ENCODE peak calls at places on chromosomes 5 and 9, in eight cellular contexts. One of them, this sample, is unnamed.

GRCh38 chr5:126516852-126517251 is 78.2 kb downstream of the ALDH7A1 start:
- DNase-seq in foreskin fibroblast: no peak
- DNase-seq in H9: no peak
- DNase-seq in body of pancreas: no peak
- DNase-seq in endothelial cell of umbilical vein: no peak
- DNase-seq in heart left ventricle: no peak
- DNase-seq in chondrocyte: no peak
- DNase-seq in MCF 10A: no peak
- DNase-seq in this sample: no peak

GRCh38 chr5:137621861-137622823 is 113.7 kb downstream of the KLHL3 start:
- DNase-seq in body of pancreas: no peak
- DNase-seq in chondrocyte: no peak
- DNase-seq in endothelial cell of umbilical vein: no peak
- DNase-seq in MCF 10A: peak
- DNase-seq in H9: no peak
- DNase-seq in heart left ventricle: peak
- DNase-seq in foreskin fibroblast: peak
- DNase-seq in this sample: no peak

GRCh38 chr5:127536687-127537086 is 19.2 kb downstream of the PRRC1 start:
- DNase-seq in chondrocyte: no peak
- DNase-seq in heart left ventricle: no peak
- DNase-seq in H9: no peak
- DNase-seq in foreskin fibroblast: no peak
- DNase-seq in endothelial cell of umbilical vein: peak
- DNase-seq in body of pancreas: no peak
- DNase-seq in MCF 10A: peak
- DNase-seq in this sample: no peak

GRCh38 chr5:95810305-95811125 is 12.0 kb downstream of the GLRX start:
- DNase-seq in MCF 10A: no peak
- DNase-seq in H9: no peak
- DNase-seq in foreskin fibroblast: no peak
- DNase-seq in endothelial cell of umbilical vein: no peak
- DNase-seq in body of pancreas: no peak
- DNase-seq in heart left ventricle: no peak
- DNase-seq in chondrocyte: no peak
- DNase-seq in this sample: no peak

GRCh38 chr5:138459311-138459710 is 6.0 kb upstream of the EGR1 start:
- DNase-seq in H9: no peak
- DNase-seq in endothelial cell of umbilical vein: peak
- DNase-seq in body of pancreas: no peak
- DNase-seq in MCF 10A: no peak
- DNase-seq in foreskin fibroblast: no peak
- DNase-seq in chondrocyte: no peak
- DNase-seq in heart left ventricle: peak
- DNase-seq in this sample: peak

GRCh38 chr5:65395526-65396155 is 86.1 kb downstream of the ADAMTS6 start:
- DNase-seq in endothelial cell of umbilical vein: peak
- DNase-seq in foreskin fibroblast: peak
- DNase-seq in chondrocyte: no peak
- DNase-seq in MCF 10A: peak
- DNase-seq in H9: no peak
- DNase-seq in body of pancreas: no peak
- DNase-seq in heart left ventricle: no peak
- DNase-seq in this sample: no peak

GRCh38 chr5:134511796-134512660 is 13.4 kb upstream of the JADE2 start:
- DNase-seq in H9: peak
- DNase-seq in heart left ventricle: peak
- DNase-seq in foreskin fibroblast: peak
- DNase-seq in body of pancreas: peak
- DNase-seq in endothelial cell of umbilical vein: no peak
- DNase-seq in chondrocyte: peak
- DNase-seq in MCF 10A: peak
- DNase-seq in this sample: peak

GRCh38 chr5:125492977-125493376 is 746.5 kb upstream of the ZNF608 start:
- DNase-seq in H9: no peak
- DNase-seq in body of pancreas: no peak
- DNase-seq in endothelial cell of umbilical vein: no peak
- DNase-seq in MCF 10A: no peak
- DNase-seq in chondrocyte: no peak
- DNase-seq in heart left ventricle: no peak
- DNase-seq in foreskin fibroblast: peak
- DNase-seq in this sample: no peak

GRCh38 chr9:94933429-94933828 is 206.9 kb downstream of the AOPEP start:
- DNase-seq in body of pancreas: no peak
- DNase-seq in heart left ventricle: no peak
- DNase-seq in H9: no peak
- DNase-seq in foreskin fibroblast: peak
- DNase-seq in MCF 10A: no peak
- DNase-seq in chondrocyte: no peak
- DNase-seq in endothelial cell of umbilical vein: no peak
- DNase-seq in this sample: no peak

GRCh38 chr5:179801304-179802206 is 5.1 kb downstream of the MGAT4B start:
- DNase-seq in MCF 10A: no peak
- DNase-seq in endothelial cell of umbilical vein: peak
- DNase-seq in chondrocyte: no peak
- DNase-seq in body of pancreas: peak
- DNase-seq in heart left ventricle: peak
- DNase-seq in H9: peak
- DNase-seq in foreskin fibroblast: peak
- DNase-seq in this sample: peak

GRCh38 chr5:15702102-15702501 is 202.1 kb downstream of the FBXL7 start:
- DNase-seq in foreskin fibroblast: peak
- DNase-seq in H9: no peak
- DNase-seq in body of pancreas: no peak
- DNase-seq in MCF 10A: peak
- DNase-seq in chondrocyte: no peak
- DNase-seq in endothelial cell of umbilical vein: no peak
- DNase-seq in heart left ventricle: no peak
- DNase-seq in this sample: no peak

GRCh38 chr5:21807953-21808352 is 1045.2 kb downstream of the CDH12 start:
- DNase-seq in chondrocyte: no peak
- DNase-seq in body of pancreas: no peak
- DNase-seq in H9: no peak
- DNase-seq in foreskin fibroblast: peak
- DNase-seq in heart left ventricle: no peak
- DNase-seq in MCF 10A: peak
- DNase-seq in endothelial cell of umbilical vein: no peak
- DNase-seq in this sample: no peak

GRCh38 chr9:101510344-101510940 is 23.2 kb upstream of the RNF20 start:
- DNase-seq in MCF 10A: no peak
- DNase-seq in chondrocyte: no peak
- DNase-seq in body of pancreas: no peak
- DNase-seq in heart left ventricle: no peak
- DNase-seq in endothelial cell of umbilical vein: no peak
- DNase-seq in foreskin fibroblast: no peak
- DNase-seq in H9: no peak
- DNase-seq in this sample: no peak

GRCh38 chr9:114507726-114508125 is 2.5 kb upstream of the WHRN start:
- DNase-seq in heart left ventricle: no peak
- DNase-seq in foreskin fibroblast: peak
- DNase-seq in endothelial cell of umbilical vein: peak
- DNase-seq in chondrocyte: no peak
- DNase-seq in body of pancreas: no peak
- DNase-seq in H9: no peak
- DNase-seq in MCF 10A: peak
- DNase-seq in this sample: no peak

GRCh38 chr5:14440598-14441401 is 140.8 kb upstream of the OTULINL start:
- DNase-seq in foreskin fibroblast: peak
- DNase-seq in heart left ventricle: peak
- DNase-seq in chondrocyte: no peak
- DNase-seq in body of pancreas: peak
- DNase-seq in H9: no peak
- DNase-seq in endothelial cell of umbilical vein: peak
- DNase-seq in MCF 10A: no peak
- DNase-seq in this sample: no peak

GRCh38 chr9:4530375-4530774 is 40.1 kb downstream of the SLC1A1 start:
- DNase-seq in MCF 10A: peak
- DNase-seq in endothelial cell of umbilical vein: peak
- DNase-seq in heart left ventricle: no peak
- DNase-seq in H9: no peak
- DNase-seq in foreskin fibroblast: no peak
- DNase-seq in chondrocyte: no peak
- DNase-seq in body of pancreas: no peak
- DNase-seq in this sample: no peak

GRCh38 chr5:133130387-133131118 is 78.7 kb downstream of the HSPA4 start:
- DNase-seq in MCF 10A: peak
- DNase-seq in heart left ventricle: no peak
- DNase-seq in foreskin fibroblast: no peak
- DNase-seq in body of pancreas: no peak
- DNase-seq in chondrocyte: no peak
- DNase-seq in endothelial cell of umbilical vein: peak
- DNase-seq in H9: no peak
- DNase-seq in this sample: no peak

GRCh38 chr5:86971034-86971511 is 296.6 kb upstream of the RASA1 start:
- DNase-seq in MCF 10A: peak
- DNase-seq in chondrocyte: no peak
- DNase-seq in heart left ventricle: no peak
- DNase-seq in body of pancreas: no peak
- DNase-seq in foreskin fibroblast: peak
- DNase-seq in H9: no peak
- DNase-seq in endothelial cell of umbilical vein: peak
- DNase-seq in this sample: no peak

GRCh38 chr9:90936380-90936779 is 134.8 kb downstream of the SYK start:
- DNase-seq in body of pancreas: no peak
- DNase-seq in H9: no peak
- DNase-seq in chondrocyte: no peak
- DNase-seq in heart left ventricle: no peak
- DNase-seq in endothelial cell of umbilical vein: no peak
- DNase-seq in foreskin fibroblast: no peak
- DNase-seq in MCF 10A: no peak
- DNase-seq in this sample: no peak

GRCh38 chr5:115379622-115380344 is 83.3 kb upstream of the CCDC112 start:
- DNase-seq in foreskin fibroblast: peak
- DNase-seq in body of pancreas: peak
- DNase-seq in MCF 10A: peak
- DNase-seq in chondrocyte: no peak
- DNase-seq in heart left ventricle: no peak
- DNase-seq in H9: no peak
- DNase-seq in endothelial cell of umbilical vein: no peak
- DNase-seq in this sample: no peak

GRCh38 chr5:151770383-151771258 is 1.1 kb upstream of the G3BP1 start:
- DNase-seq in chondrocyte: peak
- DNase-seq in endothelial cell of umbilical vein: peak
- DNase-seq in foreskin fibroblast: peak
- DNase-seq in heart left ventricle: peak
- DNase-seq in body of pancreas: peak
- DNase-seq in H9: peak
- DNase-seq in MCF 10A: peak
- DNase-seq in this sample: peak

GRCh38 chr5:9387879-9388278 is 158.0 kb downstream of the SEMA5A start:
- DNase-seq in foreskin fibroblast: peak
- DNase-seq in endothelial cell of umbilical vein: no peak
- DNase-seq in MCF 10A: no peak
- DNase-seq in heart left ventricle: no peak
- DNase-seq in chondrocyte: no peak
- DNase-seq in body of pancreas: no peak
- DNase-seq in H9: no peak
- DNase-seq in this sample: no peak
- TF ChIP-seq CTCF in foreskin fibroblast: no peak
- TF ChIP-seq CTCF in endothelial cell of umbilical vein: no peak
- TF ChIP-seq CTCF in MCF 10A: no peak
- TF ChIP-seq CTCF in heart left ventricle: no peak
- TF ChIP-seq CTCF in chondrocyte: peak
- TF ChIP-seq CTCF in body of pancreas: no peak
- TF ChIP-seq CTCF in H9: no peak
- TF ChIP-seq CTCF in this sample: no peak

GRCh38 chr5:1726469-1726865 is 73.2 kb downstream of the MRPL36 start:
- DNase-seq in endothelial cell of umbilical vein: no peak
- DNase-seq in chondrocyte: peak
- DNase-seq in body of pancreas: no peak
- DNase-seq in H9: peak
- DNase-seq in MCF 10A: no peak
- DNase-seq in heart left ventricle: no peak
- DNase-seq in foreskin fibroblast: no peak
- DNase-seq in this sample: peak
- TF ChIP-seq CTCF in endothelial cell of umbilical vein: no peak
- TF ChIP-seq CTCF in chondrocyte: no peak
- TF ChIP-seq CTCF in body of pancreas: no peak
- TF ChIP-seq CTCF in H9: no peak
- TF ChIP-seq CTCF in MCF 10A: no peak
- TF ChIP-seq CTCF in heart left ventricle: no peak
- TF ChIP-seq CTCF in foreskin fibroblast: no peak
- TF ChIP-seq CTCF in this sample: no peak

GRCh38 chr5:82985763-82986162 is 91.4 kb downstream of the TMEM167A start:
- DNase-seq in chondrocyte: no peak
- DNase-seq in heart left ventricle: no peak
- DNase-seq in endothelial cell of umbilical vein: no peak
- DNase-seq in H9: no peak
- DNase-seq in MCF 10A: no peak
- DNase-seq in body of pancreas: no peak
- DNase-seq in foreskin fibroblast: no peak
- DNase-seq in this sample: no peak

GRCh38 chr5:82991059-82991458 is 86.1 kb downstream of the TMEM167A start:
- DNase-seq in chondrocyte: no peak
- DNase-seq in heart left ventricle: no peak
- DNase-seq in MCF 10A: no peak
- DNase-seq in endothelial cell of umbilical vein: no peak
- DNase-seq in body of pancreas: no peak
- DNase-seq in H9: no peak
- DNase-seq in foreskin fibroblast: no peak
- DNase-seq in this sample: no peak

GRCh38 chr5:82986404-82986803 is 90.8 kb downstream of the TMEM167A start:
- DNase-seq in MCF 10A: no peak
- DNase-seq in H9: no peak
- DNase-seq in body of pancreas: no peak
- DNase-seq in chondrocyte: no peak
- DNase-seq in heart left ventricle: no peak
- DNase-seq in foreskin fibroblast: no peak
- DNase-seq in endothelial cell of umbilical vein: no peak
- DNase-seq in this sample: no peak

GRCh38 chr5:82987188-82987587 is 90.0 kb downstream of the TMEM167A start:
- DNase-seq in heart left ventricle: no peak
- DNase-seq in chondrocyte: no peak
- DNase-seq in endothelial cell of umbilical vein: no peak
- DNase-seq in MCF 10A: no peak
- DNase-seq in foreskin fibroblast: no peak
- DNase-seq in H9: no peak
- DNase-seq in body of pancreas: no peak
- DNase-seq in this sample: no peak

GRCh38 chr5:82984786-82985762 is 92.1 kb downstream of the TMEM167A start:
- DNase-seq in MCF 10A: no peak
- DNase-seq in endothelial cell of umbilical vein: no peak
- DNase-seq in heart left ventricle: no peak
- DNase-seq in body of pancreas: no peak
- DNase-seq in H9: no peak
- DNase-seq in foreskin fibroblast: no peak
- DNase-seq in chondrocyte: no peak
- DNase-seq in this sample: no peak
- TF ChIP-seq CTCF in MCF 10A: no peak
- TF ChIP-seq CTCF in endothelial cell of umbilical vein: no peak
- TF ChIP-seq CTCF in heart left ventricle: no peak
- TF ChIP-seq CTCF in body of pancreas: no peak
- TF ChIP-seq CTCF in H9: no peak
- TF ChIP-seq CTCF in foreskin fibroblast: no peak
- TF ChIP-seq CTCF in chondrocyte: no peak
- TF ChIP-seq CTCF in this sample: no peak

DNA sequence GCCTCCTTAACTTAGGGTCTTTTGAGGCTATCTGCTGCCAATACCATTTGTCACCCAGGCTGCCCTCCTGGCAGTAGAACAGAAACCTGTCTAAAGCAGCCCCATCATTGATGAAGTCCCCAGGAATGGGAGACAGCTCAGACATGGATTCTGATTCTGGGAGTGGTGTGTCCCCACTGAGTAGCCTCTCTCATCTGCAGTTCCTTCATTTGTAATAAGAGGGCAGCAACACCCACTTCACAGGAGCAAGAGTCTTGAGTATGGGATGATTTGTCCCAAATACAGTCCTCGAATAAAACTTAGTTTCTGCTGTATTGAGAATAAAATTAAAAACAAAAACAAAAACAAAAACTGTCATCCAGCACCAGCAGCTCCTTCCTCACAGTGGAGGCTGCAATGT is 167.6 kb downstream of the ASTN2 start:
- DNase-seq in H9: no peak
- DNase-seq in heart left ventricle: no peak
- DNase-seq in endothelial cell of umbilical vein: no peak
- DNase-seq in chondrocyte: no peak
- DNase-seq in body of pancreas: no peak
- DNase-seq in MCF 10A: peak
- DNase-seq in foreskin fibroblast: no peak
- DNase-seq in this sample: no peak
- TF ChIP-seq CTCF in H9: peak
- TF ChIP-seq CTCF in heart left ventricle: peak
- TF ChIP-seq CTCF in endothelial cell of umbilical vein: no peak
- TF ChIP-seq CTCF in chondrocyte: peak
- TF ChIP-seq CTCF in body of pancreas: peak
- TF ChIP-seq CTCF in MCF 10A: no peak
- TF ChIP-seq CTCF in foreskin fibroblast: peak
- TF ChIP-seq CTCF in this sample: peak

This sample was measured in right lobe of liver.